ENCODE peak calls at places on chromosomes 3 and 15, in seven cellular contexts. F, W, A, Q, V, E and O are unnamed samples.

GRCh38 chr15:70566047-70566835 is 197.1 kb downstream of the UACA start:
- DNase-seq in F (no peak), W (no peak), A (no peak), Q (no peak), V (no peak), E (no peak), O (no peak)

GRCh38 chr3:69294014-69294771 is 91.7 kb downstream of the FRMD4B start:
- DNase-seq in F (no peak), W (no peak), A (no peak), Q (no peak), V (no peak), E (no peak), O (peak)

GRCh38 chr3:62567097-62568021 is 194.0 kb upstream of the FEZF2 start:
- DNase-seq in F (peak), W (no peak), A (no peak), Q (peak), V (peak), E (no peak), O (no peak)

GRCh38 chr3:113157408-113157980 is 53.9 kb upstream of the BOC start:
- DNase-seq in F (no peak), W (no peak), A (no peak), Q (no peak), V (no peak), E (no peak), O (no peak)

GRCh38 chr3:138455801-138456716 is 21.6 kb downstream of the ESYT3 start:
- DNase-seq in F (peak), W (no peak), A (no peak), Q (no peak), V (no peak), E (no peak), O (no peak)

GRCh38 chr3:9201278-9201677 is 48.2 kb downstream of the SRGAP3 start:
- DNase-seq in F (no peak), W (no peak), A (no peak), Q (no peak), V (no peak), E (no peak), O (no peak)

GRCh38 chr3:117510396-117510795 is 800.8 kb downstream of the TUSC7 start:
- DNase-seq in F (no peak), W (no peak), A (no peak), Q (no peak), V (no peak), E (no peak), O (no peak)

GRCh38 chr15:96340611-96341464 is 10.3 kb downstream of the NR2F2 start:
- DNase-seq in F (peak), W (no peak), A (no peak), Q (no peak), V (no peak), E (no peak), O (no peak)

GRCh38 chr3:72782521-72782920 is 65.7 kb downstream of the SHQ1 start:
- DNase-seq in F (no peak), W (no peak), A (no peak), Q (no peak), V (no peak), E (no peak), O (no peak)

GRCh38 chr15:20351448-20351961 is 190.1 kb downstream of the GOLGA6L6 start:
- DNase-seq in F (no peak), W (no peak), A (no peak), Q (no peak), V (no peak), E (peak), O (peak)

GRCh38 chr3:56291953-56292352 is 176.3 kb downstream of the ERC2 start:
- DNase-seq in F (no peak), W (no peak), A (no peak), Q (no peak), V (no peak), E (no peak), O (no peak)

GRCh38 chr15:50260969-50261496 is 4.5 kb downstream of the HDC start:
- DNase-seq in F (no peak), W (no peak), A (no peak), Q (no peak), V (no peak), E (peak), O (peak)